ENCODE peak calls at places on chromosomes 11 and 22, in nine cellular contexts. N is astrocyte of the spinal cord; L is tibial nerve; R is tibial artery; V is CD4-positive, CD25-positive, alpha-beta regulatory T cell; A is A549; B is psoas muscle; E is HCT116; M is SK-N-MC. G is an unnamed sample.

GRCh38 chr11:46948378-46949131 is 12.0 kb downstream of the CSTPP1 start:
- DNase-seq in L (no peak), A (peak; percentile 57), V (no peak), B (no peak), N (peak; percentile 86), M (no peak), E (no peak), R (no peak), G (no peak)

GRCh38 chr11:64057890-64058289 is 22.2 kb downstream of the FLRT1 start:
- DNase-seq in N (no peak), B (no peak), R (no peak), M (no peak), A (no peak), E (no peak), L (no peak), V (no peak), G (no peak)

GRCh38 chr11:65225284-65226102 is 36.3 kb upstream of the POLA2 start:
- DNase-seq in V (peak; percentile 27), A (peak; percentile 32), E (no peak), R (peak; percentile 75), L (peak; percentile 41), M (no peak), N (peak; percentile 53), B (no peak), G (peak; percentile 88)

GRCh38 chr11:57566035-57566504 is 1.4 kb downstream of the UBE2L6 start:
- DNase-seq in E (no peak), N (peak; percentile 64), M (no peak), A (no peak), V (peak; percentile 17), B (no peak), R (no peak), L (no peak), G (no peak)

GRCh38 chr22:36863979-36864378 is 3.2 kb downstream of the NCF4 start:
- DNase-seq in V (no peak), E (no peak), B (no peak), R (no peak), A (no peak), M (no peak), N (no peak), L (no peak), G (no peak)

GRCh38 chr22:31122532-31123291 is at the start of gene INPP5J:
- DNase-seq in A (peak; percentile 24), L (no peak), N (peak; percentile 49), E (peak; percentile 44), M (no peak), B (no peak), V (no peak), R (peak; percentile 74), G (no peak)

GRCh38 chr11:101202614-101203013 is 73.0 kb upstream of the PGR start:
- DNase-seq in N (no peak), E (no peak), A (no peak), L (no peak), M (no peak), R (no peak), V (no peak), B (no peak), G (no peak)

GRCh38 chr11:67507242-67507890 is 596 bp downstream of the CDK2AP2 start:
- DNase-seq in M (no peak), L (peak; percentile 45), B (no peak), V (peak; percentile 18), A (peak; percentile 92), R (no peak), E (peak; percentile 74), N (no peak), G (peak; percentile 85)

GRCh38 chr11:47296045-47296444 is 26.1 kb downstream of the MADD start:
- DNase-seq in A (no peak), N (peak; percentile 5), L (no peak), M (no peak), B (no peak), E (no peak), R (peak; percentile 16), V (no peak), G (no peak)

GRCh38 chr22:36252754-36253522 is at the start of gene APOL1:
- DNase-seq in R (no peak), A (peak; percentile 19), E (no peak), L (no peak), V (peak; percentile 14), N (no peak), B (no peak), M (no peak), G (no peak)

GRCh38 chr11:17412488-17413180 is 24.2 kb upstream of the KCNJ11 start:
- DNase-seq in M (no peak), V (no peak), A (peak; percentile 29), N (no peak), B (no peak), R (no peak), E (no peak), L (no peak), G (no peak)

GRCh38 chr22:44385781-44386180 is 73.0 kb upstream of the SHISAL1 start:
- DNase-seq in V (no peak), A (no peak), N (no peak), B (peak; percentile 19), E (no peak), R (no peak), M (no peak), L (no peak), G (peak; percentile 61)

GRCh38 chr11:78690588-78690987 is 115.9 kb upstream of the NARS2 start:
- DNase-seq in E (no peak), V (no peak), A (no peak), R (no peak), M (no peak), B (no peak), L (no peak), N (peak; percentile 31), G (no peak)

GRCh38 chr11:104327864-104328513 is 164.0 kb upstream of the PDGFD start:
- DNase-seq in N (no peak), A (no peak), R (no peak), L (no peak), E (no peak), B (no peak), V (no peak), M (no peak), G (no peak)

GRCh38 chr11:14622241-14622954 is 21.2 kb upstream of the PDE3B start:
- DNase-seq in R (no peak), L (no peak), M (no peak), B (no peak), V (no peak), A (no peak), N (no peak), E (no peak), G (no peak)

GRCh38 chr11:14623036-14623435 is 20.6 kb upstream of the PDE3B start:
- DNase-seq in E (no peak), B (no peak), N (no peak), A (no peak), L (no peak), R (no peak), V (no peak), M (no peak), G (no peak)

GRCh38 chr11:14626650-14627049 is 17.0 kb upstream of the PDE3B start:
- DNase-seq in B (no peak), N (no peak), R (no peak), E (no peak), M (no peak), V (no peak), A (no peak), L (no peak), G (no peak)

GRCh38 chr11:14620027-14620511 is 23.5 kb upstream of the PDE3B start:
- DNase-seq in M (no peak), E (no peak), B (no peak), N (peak; percentile 19), R (no peak), V (no peak), L (no peak), A (no peak), G (no peak)

DNA sequence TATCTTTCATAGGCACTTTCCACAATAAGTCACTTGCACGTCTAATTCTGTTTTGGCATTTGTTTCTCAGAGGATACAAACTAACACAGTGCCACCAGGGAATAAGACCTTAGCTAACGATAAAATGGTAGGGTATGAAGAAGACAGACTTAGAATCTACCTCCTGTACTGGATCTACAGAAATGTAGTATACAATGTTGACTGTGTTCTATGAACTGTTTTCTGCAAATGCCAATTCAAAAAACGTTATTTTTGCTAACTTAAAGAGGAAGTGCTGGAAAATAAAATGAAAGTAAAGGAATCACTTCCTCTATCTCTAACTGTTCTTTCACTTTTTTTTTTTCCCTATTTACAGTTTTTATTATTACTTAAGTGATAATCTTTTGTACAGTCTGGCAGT is 17.8 kb upstream of the PDE3B start:
- DNase-seq in L (no peak), B (no peak), V (no peak), E (no peak), R (no peak), A (no peak), N (no peak), M (no peak), G (no peak)
- H3K4me3 ChIP-seq in L (no peak overlapping the region), B (no peak overlapping the region), V (no peak overlapping the region), E (no peak overlapping the region), R (no peak overlapping the region), A (no peak overlapping the region), N (no peak overlapping the region), M (peak overlapping the region; percentile 20), G (no peak overlapping the region)

GRCh38 chr11:110294509-110294908 is 1.9 kb downstream of the RDX start:
- DNase-seq in A (no peak), V (no peak), L (no peak), E (no peak), M (no peak), R (no peak), B (no peak), N (no peak), G (no peak)

GRCh38 chr11:110296226-110297081 is at the start of gene RDX:
- DNase-seq in N (peak; percentile 82), M (no peak), V (peak; percentile 59), E (peak; percentile 67), A (peak; percentile 79), L (peak; percentile 38), B (peak; percentile 88), R (peak; percentile 85), G (peak; percentile 79)

GRCh38 chr11:110297082-110297725 is 790 bp upstream of the RDX start:
- DNase-seq in N (no peak), E (no peak), R (no peak), L (no peak), M (no peak), V (no peak), B (no peak), A (no peak), G (no peak)

GRCh38 chr11:110295487-110296225 is 758 bp downstream of the RDX start:
- DNase-seq in M (no peak), N (peak; percentile 37), R (peak; percentile 74), B (peak; percentile 71), E (no peak), V (peak; percentile 22), L (peak; percentile 22), A (peak; percentile 65), G (peak; percentile 92)

GRCh38 chr11:110295086-110295485 is 1.3 kb downstream of the RDX start:
- DNase-seq in V (no peak), R (no peak), L (no peak), E (no peak), N (no peak), M (no peak), A (no peak), B (no peak), G (no peak)
- H3K4me3 ChIP-seq in V (peak overlapping the region; percentile 91), R (peak overlapping the region; percentile 73), L (peak overlapping the region; percentile 99), E (peak overlapping the region; percentile 69), N (peak overlapping the region; percentile 79), M (peak overlapping the region; percentile 86), A (peak overlapping the region; percentile 67), B (peak overlapping the region; percentile 97), G (peak overlapping the region; percentile 84)

GRCh38 chr22:33519140-33519973 is 400.9 kb downstream of the LARGE1 start:
- DNase-seq in A (peak; percentile 71), M (peak; percentile 6), N (peak; percentile 46), R (no peak), L (no peak), E (no peak), V (no peak), B (no peak), G (no peak)
- H3K4me3 ChIP-seq in A (no peak overlapping the region), M (no peak overlapping the region), N (no peak overlapping the region), R (no peak overlapping the region), L (no peak overlapping the region), E (no peak overlapping the region), V (no peak overlapping the region), B (no peak overlapping the region), G (no peak overlapping the region)

GRCh38 chr11:121929581-121929980 is 186.4 kb downstream of the BLID start:
- DNase-seq in L (no peak), M (no peak), E (no peak), B (peak; percentile 52), V (no peak), R (no peak), A (no peak), N (peak; percentile 50), G (no peak)
- H3K4me3 ChIP-seq in L (peak overlapping the region; percentile 19), M (peak overlapping the region; percentile 64), E (no peak overlapping the region), B (peak overlapping the region; percentile 56), V (no peak overlapping the region), R (peak overlapping the region; percentile 45), A (no peak overlapping the region), N (peak overlapping the region; percentile 26), G (peak overlapping the region; percentile 1)